ENCODE peak calls at places on chromosomes 4 and X, in ten cellular contexts. One of them, this sample, is unnamed.
A peak's percentile ranks its signal among the peaks of the same experiment; 100 is the strongest.

GRCh38 chr4:121457278-121457875 is 76.6 kb upstream of the QRFPR start:
- DNase-seq in Panc1: no peak
- DNase-seq in HS-27A: no peak
- DNase-seq in amygdala: no peak
- DNase-seq in upper lobe of right lung: no peak
- DNase-seq in M059J: no peak
- DNase-seq in mucosa of gallbladder: no peak
- DNase-seq in DMS79 treated with DMSO at 0.1 percent for 48 hours: no peak
- DNase-seq in foreskin fibroblast: no peak
- DNase-seq in kidney: no peak
- DNase-seq in this sample: no peak

GRCh38 chr4:56308384-56308783 is 78.9 kb downstream of the AASDH start:
- DNase-seq in upper lobe of right lung: no peak
- DNase-seq in M059J: no peak
- DNase-seq in DMS79 treated with DMSO at 0.1 percent for 48 hours: no peak
- DNase-seq in mucosa of gallbladder: no peak
- DNase-seq in foreskin fibroblast: no peak
- DNase-seq in HS-27A: no peak
- DNase-seq in kidney: no peak
- DNase-seq in Panc1: no peak
- DNase-seq in amygdala: no peak
- DNase-seq in this sample: no peak

GRCh38 chr4:152090543-152090942 is 329.7 kb upstream of the GATB start:
- DNase-seq in upper lobe of right lung: no peak
- DNase-seq in kidney: no peak
- DNase-seq in mucosa of gallbladder: no peak
- DNase-seq in amygdala: no peak
- DNase-seq in foreskin fibroblast: no peak
- DNase-seq in HS-27A: no peak
- DNase-seq in M059J: peak; percentile 5
- DNase-seq in Panc1: no peak
- DNase-seq in DMS79 treated with DMSO at 0.1 percent for 48 hours: no peak
- DNase-seq in this sample: no peak

GRCh38 chrX:41922694-41923171 is 621 bp downstream of the CASK start:
- DNase-seq in foreskin fibroblast: no peak
- DNase-seq in HS-27A: no peak
- DNase-seq in DMS79 treated with DMSO at 0.1 percent for 48 hours: no peak
- DNase-seq in mucosa of gallbladder: no peak
- DNase-seq in amygdala: peak; percentile 23
- DNase-seq in Panc1: no peak
- DNase-seq in upper lobe of right lung: peak; percentile 65
- DNase-seq in M059J: peak; percentile 26
- DNase-seq in kidney: peak; percentile 73
- DNase-seq in this sample: no peak

GRCh38 chrX:2819345-2820130 is 9.2 kb upstream of the GYG2 start:
- DNase-seq in HS-27A: no peak
- DNase-seq in M059J: peak; percentile 45
- DNase-seq in kidney: no peak
- DNase-seq in upper lobe of right lung: no peak
- DNase-seq in DMS79 treated with DMSO at 0.1 percent for 48 hours: no peak
- DNase-seq in Panc1: no peak
- DNase-seq in foreskin fibroblast: no peak
- DNase-seq in amygdala: no peak
- DNase-seq in mucosa of gallbladder: no peak
- DNase-seq in this sample: peak; percentile 27

GRCh38 chrX:111041018-111041462 is 55.0 kb upstream of the PAK3 start:
- DNase-seq in Panc1: no peak
- DNase-seq in DMS79 treated with DMSO at 0.1 percent for 48 hours: peak; percentile 64
- DNase-seq in mucosa of gallbladder: no peak
- DNase-seq in M059J: peak; percentile 97
- DNase-seq in upper lobe of right lung: no peak
- DNase-seq in amygdala: peak; percentile 8
- DNase-seq in kidney: no peak
- DNase-seq in HS-27A: peak; percentile 73
- DNase-seq in foreskin fibroblast: peak; percentile 64
- DNase-seq in this sample: no peak

GRCh38 chr4:36568575-36568974 is 287.2 kb downstream of the DTHD1 start:
- DNase-seq in kidney: no peak
- DNase-seq in HS-27A: no peak
- DNase-seq in amygdala: no peak
- DNase-seq in DMS79 treated with DMSO at 0.1 percent for 48 hours: no peak
- DNase-seq in mucosa of gallbladder: no peak
- DNase-seq in M059J: no peak
- DNase-seq in Panc1: no peak
- DNase-seq in upper lobe of right lung: no peak
- DNase-seq in foreskin fibroblast: no peak
- DNase-seq in this sample: no peak

GRCh38 chr4:149264093-149264733 is 551.4 kb downstream of the IQCM start:
- DNase-seq in mucosa of gallbladder: peak; percentile 17
- DNase-seq in M059J: peak; percentile 57
- DNase-seq in foreskin fibroblast: peak; percentile 5
- DNase-seq in Panc1: peak; percentile 22
- DNase-seq in amygdala: peak; percentile 0
- DNase-seq in upper lobe of right lung: no peak
- DNase-seq in DMS79 treated with DMSO at 0.1 percent for 48 hours: no peak
- DNase-seq in HS-27A: peak; percentile 45
- DNase-seq in kidney: no peak
- DNase-seq in this sample: peak; percentile 18

GRCh38 chrX:103722505-103722904 is 11.8 kb downstream of the TMEM31 start:
- DNase-seq in amygdala: no peak
- DNase-seq in kidney: no peak
- DNase-seq in foreskin fibroblast: peak; percentile 56
- DNase-seq in DMS79 treated with DMSO at 0.1 percent for 48 hours: no peak
- DNase-seq in upper lobe of right lung: no peak
- DNase-seq in Panc1: no peak
- DNase-seq in HS-27A: no peak
- DNase-seq in M059J: peak; percentile 18
- DNase-seq in mucosa of gallbladder: no peak
- DNase-seq in this sample: no peak

GRCh38 chr4:156100651-156101050 is 147.0 kb upstream of the CTSO start:
- DNase-seq in kidney: no peak
- DNase-seq in upper lobe of right lung: no peak
- DNase-seq in M059J: no peak
- DNase-seq in mucosa of gallbladder: no peak
- DNase-seq in amygdala: no peak
- DNase-seq in Panc1: no peak
- DNase-seq in HS-27A: no peak
- DNase-seq in foreskin fibroblast: peak; percentile 21
- DNase-seq in DMS79 treated with DMSO at 0.1 percent for 48 hours: no peak
- DNase-seq in this sample: no peak

GRCh38 chrX:133538148-133538547 is 122.9 kb upstream of the GPC4 start:
- DNase-seq in amygdala: no peak
- DNase-seq in HS-27A: no peak
- DNase-seq in M059J: no peak
- DNase-seq in mucosa of gallbladder: no peak
- DNase-seq in kidney: no peak
- DNase-seq in DMS79 treated with DMSO at 0.1 percent for 48 hours: no peak
- DNase-seq in foreskin fibroblast: no peak
- DNase-seq in Panc1: no peak
- DNase-seq in upper lobe of right lung: no peak
- DNase-seq in this sample: no peak

GRCh38 chrX:39592776-39593175 is 505.0 kb downstream of the BCOR start:
- DNase-seq in amygdala: no peak
- DNase-seq in upper lobe of right lung: no peak
- DNase-seq in mucosa of gallbladder: no peak
- DNase-seq in Panc1: no peak
- DNase-seq in kidney: no peak
- DNase-seq in foreskin fibroblast: no peak
- DNase-seq in HS-27A: no peak
- DNase-seq in M059J: peak; percentile 44
- DNase-seq in DMS79 treated with DMSO at 0.1 percent for 48 hours: no peak
- DNase-seq in this sample: no peak

GRCh38 chr4:15455290-15455689 is 14.4 kb upstream of the CC2D2A start:
- DNase-seq in kidney: peak; percentile 73
- DNase-seq in DMS79 treated with DMSO at 0.1 percent for 48 hours: no peak
- DNase-seq in amygdala: no peak
- DNase-seq in Panc1: no peak
- DNase-seq in M059J: no peak
- DNase-seq in foreskin fibroblast: peak; percentile 80
- DNase-seq in HS-27A: no peak
- DNase-seq in mucosa of gallbladder: peak; percentile 35
- DNase-seq in upper lobe of right lung: no peak
- DNase-seq in this sample: no peak

GRCh38 chr4:76179398-76180318 is 31.5 kb upstream of the NUP54 start:
- DNase-seq in foreskin fibroblast: peak; percentile 60
- DNase-seq in Panc1: peak; percentile 55
- DNase-seq in DMS79 treated with DMSO at 0.1 percent for 48 hours: peak; percentile 23
- DNase-seq in mucosa of gallbladder: peak; percentile 86
- DNase-seq in HS-27A: peak; percentile 41
- DNase-seq in amygdala: peak; percentile 88
- DNase-seq in M059J: peak; percentile 62
- DNase-seq in upper lobe of right lung: peak; percentile 89
- DNase-seq in kidney: peak; percentile 85
- DNase-seq in this sample: peak; percentile 61